ENCODE peak calls at places on chromosome 7, in four cellular contexts. N is GM23248; Y is lower lobe of right lung; J is naive thymus-derived CD4-positive, alpha-beta T cell. E is an unnamed sample. For H3K4me1 and H3K9me3, the result is how much of the 10 kb centered on the place peaks cover.

GRCh38 chr7:55026867-55027490 is 8.2 kb downstream of the EGFR start:
- DNase-seq in N (peak), Y (no peak), J (no peak), E (no peak)

GRCh38 chr7:76155938-76156337 is 45.8 kb upstream of the SRRM3 start:
- DNase-seq in N (peak), Y (peak), J (no peak), E (no peak)

GRCh38 chr7:119197872-119198527 is 973.5 kb downstream of the ANKRD7 start:
- DNase-seq in N (peak), Y (no peak), J (no peak), E (no peak)

GRCh38 chr7:16702433-16702832 is 51.1 kb upstream of the TSPAN13 start:
- DNase-seq in N (no peak), Y (no peak), J (no peak), E (no peak)

GRCh38 chr7:67518580-67518979 is 521.9 kb downstream of the TYW1 start:
- DNase-seq in N (no peak), Y (no peak), J (no peak), E (no peak)

GRCh38 chr7:284762-285722 is 4.9 kb upstream of the FOXL3 start:
- DNase-seq in N (no peak), Y (peak), J (no peak), E (no peak)

GRCh38 chr7:99843808-99844207 is 16.0 kb downstream of the CYP3A43 start:
- DNase-seq in N (peak), Y (no peak), J (no peak), E (no peak)

GRCh38 chr7:52009195-52009594 is 692.6 kb upstream of the COBL start:
- DNase-seq in N (no peak), Y (no peak), J (no peak), E (no peak)

GRCh38 chr7:39667354-39667923 is 44.1 kb downstream of the RALA start:
- DNase-seq in N (peak), Y (no peak), J (no peak), E (no peak)

GRCh38 chr7:91288208-91288824 is 24.1 kb downstream of the FZD1 start:
- DNase-seq in N (peak), Y (no peak), J (no peak), E (no peak)

GRCh38 chr7:105387621-105388372 is 924 bp downstream of the SRPK2 start:
- DNase-seq in N (peak), Y (peak), J (peak), E (peak)

GRCh38 chr7:5421626-5422323 is 1.9 kb downstream of the TNRC18 start:
- DNase-seq in N (peak), Y (peak), J (no peak), E (no peak)

GRCh38 chr7:124489925-124490324 is 275.7 kb downstream of the GPR37 start:
- DNase-seq in N (no peak), Y (no peak), J (no peak), E (no peak)

GRCh38 chr7:13821152-13821787 is 168.2 kb downstream of the ETV1 start:
- DNase-seq in N (peak), Y (no peak), J (no peak), E (no peak)

GRCh38 chr7:106283831-106284515 is 810 bp downstream of the NAMPT start:
- DNase-seq in N (peak), Y (peak), J (peak), E (no peak)

GRCh38 chr7:13904689-13905088 is 84.8 kb downstream of the ETV1 start:
- DNase-seq in N (peak), Y (no peak), J (no peak), E (no peak)

GRCh38 chr7:19491821-19492452 is 216.9 kb downstream of the POLR1F start:
- DNase-seq in N (peak), Y (no peak), J (no peak), E (no peak)

GRCh38 chr7:73496626-73497025 is 25.5 kb downstream of the BAZ1B start:
- DNase-seq in N (no peak), Y (no peak), J (no peak), E (no peak)

GRCh38 chr7:32892521-32893224 is 1.1 kb upstream of the KBTBD2 start:
- DNase-seq in N (peak), Y (peak), J (peak), E (peak)

GRCh38 chr7:142153400-142153799 is 41.9 kb downstream of the MGAM2 start:
- DNase-seq in N (peak), Y (no peak), J (no peak), E (no peak)

GRCh38 chr7:117068511-117069155 is 115.3 kb downstream of the ST7 start:
- DNase-seq in N (no peak), Y (no peak), J (no peak), E (no peak)

GRCh38 chr7:503046-503574 is 16.5 kb downstream of the PDGFA start:
- DNase-seq in N (no peak), Y (peak), J (no peak), E (peak)

GRCh38 chr7:99994819-99995218 is 19.0 kb upstream of the AZGP1 start:
- DNase-seq in N (no peak), Y (no peak), J (no peak), E (no peak)

GRCh38 chr7:21426286-21426957 is 1.5 kb upstream of the SP4 start:
- DNase-seq in N (peak), Y (no peak), J (no peak), E (no peak)

GRCh38 chr7:150665075-150665794 is 20.3 kb upstream of the GIMAP2 start:
- DNase-seq in N (no peak), Y (no peak), J (no peak), E (no peak)

GRCh38 chr7:115906690-115907089 is 123.9 kb downstream of the TFEC start:
- DNase-seq in N (no peak), Y (no peak), J (no peak), E (no peak)

GRCh38 chr7:138067774-138068173 is 8.5 kb upstream of the AKR1D1 start:
- DNase-seq in N (no peak), Y (no peak), J (no peak), E (no peak)

GRCh38 chr7:30224511-30225031 is 59.8 kb upstream of the ZNRF2 start:
- DNase-seq in N (peak), Y (peak), J (no peak), E (no peak)

GRCh38 chr7:144468990-144469732 is 65.7 kb upstream of the NOBOX start:
- DNase-seq in N (peak), Y (no peak), J (no peak), E (no peak)

GRCh38 chr7:12423355-12423994 is 19.8 kb upstream of the VWDE start:
- DNase-seq in N (peak), Y (no peak), J (no peak), E (no peak)

GRCh38 chr7:82128546-82128945 is 315.0 kb downstream of the CACNA2D1 start:
- DNase-seq in N (no peak), Y (no peak), J (no peak), E (no peak)

DNA sequence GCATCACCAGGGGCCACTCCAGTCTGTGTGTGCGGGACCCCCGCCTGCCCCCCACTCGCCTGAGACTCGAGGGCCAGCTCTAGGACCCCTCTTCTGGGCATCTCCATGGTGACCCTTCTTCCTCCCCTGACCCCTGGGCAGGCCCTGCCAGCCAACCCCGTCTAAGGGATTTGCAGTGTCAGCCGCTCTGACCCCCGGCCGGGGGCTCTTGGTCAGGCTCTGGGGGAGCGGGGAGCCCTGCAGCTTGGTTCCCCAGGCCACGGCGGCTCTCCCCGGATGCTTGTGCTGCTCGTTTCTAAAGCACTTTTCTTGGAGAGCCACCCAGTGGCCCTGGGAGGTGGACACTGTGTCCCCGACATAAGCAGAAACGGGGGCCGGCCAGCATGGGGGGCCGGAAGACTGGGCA is 5.3 kb downstream of the TTYH3 start:
- DNase-seq in N (no peak), Y (no peak), J (no peak), E (no peak)
- H3K4me1 ChIP-seq in N (under half), Y (half or more), J (under half), E (under half)

DNA sequence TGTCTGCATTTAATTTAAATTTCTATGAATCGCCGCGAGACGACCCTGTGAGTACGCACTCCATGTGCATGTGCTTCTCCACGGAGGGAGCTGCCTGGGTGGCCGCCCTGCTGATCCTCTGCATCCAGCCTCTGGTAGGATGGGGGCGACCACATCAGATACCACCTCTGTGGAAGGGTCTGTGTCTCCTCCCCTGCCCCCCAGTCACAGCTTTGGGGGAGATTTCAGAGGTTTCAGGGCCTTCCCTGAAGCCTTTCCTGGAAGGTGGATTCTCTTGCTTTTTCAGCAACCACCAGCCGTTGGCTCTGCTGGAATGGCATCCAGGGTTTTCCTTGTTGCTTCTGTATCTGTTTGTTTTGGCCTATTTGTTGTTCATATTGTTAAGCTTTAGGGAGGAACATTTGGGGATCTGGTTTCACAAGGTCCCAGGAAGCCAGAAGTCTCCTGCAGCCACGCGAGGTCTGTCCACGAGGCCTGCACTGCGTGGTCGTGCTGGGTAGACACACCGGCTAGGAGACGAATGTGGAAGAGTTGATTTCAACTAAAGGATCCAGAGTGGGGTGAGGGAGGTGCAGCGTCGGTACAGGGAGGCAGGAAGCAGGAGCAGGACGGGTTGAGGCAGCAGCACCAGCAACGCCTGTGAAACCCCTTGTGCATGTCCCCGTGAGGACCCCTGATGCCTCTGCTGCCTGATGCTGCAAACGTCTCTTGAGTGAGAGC is 329.1 kb downstream of the PTPRN2 start:
- DNase-seq in N (no peak), Y (no peak), J (no peak), E (no peak)
- H3K9me3 ChIP-seq in N (under half), Y (under half), J (under half), E (under half)

GRCh38 chr7:15314922-15315321 is 246.9 kb downstream of the AGMO start:
- DNase-seq in N (no peak), Y (no peak), J (no peak), E (no peak)
- H3K4me1 ChIP-seq in N (under half), Y (under half), J (under half), E (under half)

GRCh38 chr7:4174451-4174850 is 507.6 kb upstream of the FOXK1 start:
- DNase-seq in N (no peak), Y (no peak), J (no peak), E (no peak)
- H3K9me3 ChIP-seq in N (under half), Y (under half), J (under half), E (under half)

GRCh38 chr7:43615558-43616145 is 32.7 kb downstream of the STK17A start:
- DNase-seq in N (no peak), Y (no peak), J (no peak), E (no peak)
- H3K4me1 ChIP-seq in N (half or more), Y (under half), J (half or more), E (under half)

GRCh38 chr7:10257438-10257837 is 716.2 kb upstream of the PHF14 start:
- DNase-seq in N (no peak), Y (no peak), J (no peak), E (no peak)
- H3K9me3 ChIP-seq in N (under half), Y (under half), J (under half), E (under half)

DNA sequence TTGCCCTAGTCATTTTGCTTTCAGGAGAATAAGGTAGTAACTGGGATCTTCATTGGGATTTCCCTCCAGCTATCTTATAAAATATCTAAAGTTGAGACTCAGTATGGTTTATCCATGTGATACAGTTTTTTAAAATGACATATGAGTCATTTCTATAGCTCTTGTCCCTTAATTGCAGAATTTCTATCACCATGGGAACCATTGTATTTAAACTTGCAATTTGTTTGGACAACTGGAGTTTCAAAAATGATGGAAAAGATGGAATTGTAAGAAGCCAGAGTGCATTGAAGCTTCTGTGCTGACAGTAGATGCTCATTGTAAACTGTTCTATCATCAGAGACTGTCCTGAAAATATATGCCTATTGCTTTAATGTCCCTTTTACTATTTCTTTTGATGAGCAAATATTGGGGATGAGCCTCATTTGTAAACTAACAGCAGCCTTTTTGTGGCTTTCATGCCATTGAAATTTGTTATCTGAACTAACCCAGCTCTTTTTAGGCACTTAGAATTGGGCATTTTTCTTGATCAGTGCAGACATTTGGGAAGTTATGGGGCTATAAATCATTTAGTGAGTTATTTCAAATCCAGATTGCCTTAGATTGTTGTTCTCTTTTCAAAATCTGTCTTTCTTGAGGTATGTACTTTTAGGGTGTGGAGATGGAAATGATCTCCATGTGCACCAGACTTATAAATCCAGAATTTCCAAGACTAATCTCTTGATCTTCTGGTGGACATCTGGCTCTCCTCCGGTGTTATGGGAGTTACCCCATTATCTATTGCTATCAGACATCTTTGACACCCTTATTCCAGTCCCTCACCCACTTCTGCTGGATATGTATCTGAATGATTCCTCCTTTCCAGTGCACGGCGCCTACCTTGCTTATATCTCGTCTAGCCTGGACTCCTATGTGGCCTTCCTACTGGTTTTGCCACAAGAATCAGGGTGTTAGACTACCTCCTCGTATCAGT is 159.0 kb downstream of the SND1 start:
- DNase-seq in N (peak), Y (no peak), J (no peak), E (no peak)
- H3K4me1 ChIP-seq in N (under half), Y (under half), J (under half), E (under half)